ENCODE peak calls at places on chromosome X, in five cellular contexts. G is trophoblast cell; T is A673; S is CD8-positive, alpha-beta memory T cell; O is CD8-positive, alpha-beta T cell. K is an unnamed sample.

GRCh38 chrX:20595928-20596550 is 329.3 kb upstream of the RPS6KA3 start:
- DNase-seq in G (peak), O (no peak), T (no peak), S (no peak), K (no peak)

GRCh38 chrX:135974279-135974856 is 580 bp upstream of the MMGT1 start:
- DNase-seq in S (peak), G (peak), T (peak), O (peak), K (peak)

GRCh38 chrX:68991691-68992345 is 163.0 kb downstream of the EFNB1 start:
- DNase-seq in G (no peak), S (no peak), T (no peak), O (no peak), K (no peak)

GRCh38 chrX:102669526-102669925 is 18.2 kb downstream of the GPRASP1 start:
- DNase-seq in G (no peak), O (no peak), T (no peak), S (no peak), K (no peak)

GRCh38 chrX:132592880-132593279 is 104.0 kb upstream of the MBNL3 start:
- DNase-seq in T (peak), S (no peak), O (no peak), G (no peak), K (no peak)

GRCh38 chrX:1072637-1073377 is 139.6 kb downstream of the CRLF2 start:
- DNase-seq in G (no peak), S (no peak), T (peak), O (no peak), K (peak)

GRCh38 chrX:45070116-45071007 is 130.3 kb downstream of the DIPK2B start:
- DNase-seq in G (no peak), S (no peak), T (peak), O (no peak), K (peak)

GRCh38 chrX:1249101-1249887 is 19.3 kb upstream of the CSF2RA start:
- DNase-seq in G (peak), T (peak), O (peak), S (no peak), K (no peak)

GRCh38 chrX:1448793-1449580 is 3.7 kb downstream of the ASMTL start:
- DNase-seq in T (no peak), S (no peak), O (peak), G (no peak), K (no peak)

GRCh38 chrX:74535633-74536141 is 78.7 kb downstream of the RLIM start:
- DNase-seq in T (peak), G (peak), O (peak), S (peak), K (peak)

GRCh38 chrX:4382273-4382672 is 668.8 kb upstream of the PRKX start:
- DNase-seq in G (no peak), S (no peak), T (no peak), O (no peak), K (no peak)

GRCh38 chrX:132086717-132087116 is 41.1 kb downstream of the FRMD7 start:
- DNase-seq in T (no peak), O (no peak), S (no peak), G (peak), K (no peak)

GRCh38 chrX:100895365-100896075 is 21.4 kb upstream of the NOX1 start:
- DNase-seq in G (peak), O (peak), S (no peak), T (peak), K (peak)

GRCh38 chrX:120536056-120536455 is 24.7 kb downstream of the CUL4B start:
- DNase-seq in S (no peak), O (no peak), G (no peak), T (no peak), K (no peak)

GRCh38 chrX:120736989-120737388 is 107.1 kb upstream of the C1GALT1C1 start:
- DNase-seq in S (no peak), G (no peak), T (no peak), O (no peak), K (no peak)

GRCh38 chrX:18677140-18677834 is 5.4 kb upstream of the RS1 start:
- DNase-seq in T (no peak), S (no peak), G (no peak), O (no peak), K (no peak)

GRCh38 chrX:126799059-126799458 is 20.5 kb upstream of the PRR32 start:
- DNase-seq in S (no peak), O (no peak), T (no peak), G (no peak), K (no peak)

GRCh38 chrX:148457279-148457678 is 43.1 kb upstream of the AFF2 start:
- DNase-seq in S (no peak), O (no peak), T (no peak), G (no peak), K (no peak)

GRCh38 chrX:24662344-24662743 is 15.2 kb upstream of the PCYT1B start:
- DNase-seq in G (no peak), S (no peak), O (no peak), T (no peak), K (no peak)

GRCh38 chrX:2391869-2392606 is 108.7 kb downstream of the DHRSX start:
- DNase-seq in T (peak), G (peak), S (no peak), O (no peak), K (no peak)

GRCh38 chrX:22314692-22315091 is 42.0 kb downstream of the CBLL2 start:
- DNase-seq in S (no peak), T (peak), G (no peak), O (no peak), K (peak)

GRCh38 chrX:40003982-40004535 is 93.7 kb downstream of the BCOR start:
- DNase-seq in S (no peak), T (no peak), G (no peak), O (no peak), K (no peak)

GRCh38 chrX:8845060-8845459 is 43.9 kb upstream of the FAM9A start:
- DNase-seq in T (no peak), S (no peak), G (no peak), O (no peak), K (no peak)

GRCh38 chrX:114047558-114047957 is 536.3 kb upstream of the HTR2C start:
- DNase-seq in T (no peak), G (no peak), S (no peak), O (no peak), K (no peak)

GRCh38 chrX:123330229-123330942 is 146.3 kb downstream of the GRIA3 start:
- DNase-seq in T (no peak), G (no peak), S (no peak), O (no peak), K (no peak)

GRCh38 chrX:106726485-106727437 is at the start of gene RNF128:
- DNase-seq in T (peak), O (no peak), S (no peak), G (peak), K (peak)

GRCh38 chrX:13252726-13253125 is 67.1 kb downstream of the ATXN3L start:
- DNase-seq in T (no peak), G (no peak), S (no peak), O (no peak), K (no peak)

GRCh38 chrX:19799319-19800182 is 87.8 kb downstream of the SH3KBP1 start:
- DNase-seq in S (peak), T (no peak), G (no peak), O (peak), K (peak)

GRCh38 chrX:28205905-28206304 is 224.7 kb upstream of the DCAF8L1 start:
- DNase-seq in G (no peak), O (no peak), S (no peak), T (no peak), K (peak)

GRCh38 chrX:19332983-19333382 is 10.7 kb upstream of the PDHA1 start:
- DNase-seq in G (no peak), T (peak), O (no peak), S (no peak), K (peak)

GRCh38 chrX:40107291-40108083 is 9.7 kb upstream of the BCOR start:
- DNase-seq in G (peak), S (no peak), T (peak), O (no peak), K (peak)

GRCh38 chrX:10017866-10018265 is 50.7 kb downstream of the CLDN34 start:
- DNase-seq in G (no peak), O (no peak), S (no peak), T (peak), K (peak)

GRCh38 chrX:114127411-114128025 is 456.4 kb upstream of the HTR2C start:
- DNase-seq in O (no peak), T (no peak), G (no peak), S (no peak), K (no peak)

GRCh38 chrX:67500617-67501016 is 43.2 kb upstream of the AR start:
- DNase-seq in G (no peak), O (no peak), T (no peak), S (no peak), K (no peak)

GRCh38 chrX:68443155-68443868 is 10.0 kb upstream of the OPHN1 start:
- DNase-seq in O (no peak), T (peak), G (peak), S (no peak), K (no peak)

GRCh38 chrX:153565996-153566580 is 32.9 kb downstream of the CCNQ start:
- DNase-seq in T (no peak), O (no peak), S (no peak), G (no peak), K (no peak)

GRCh38 chrX:155266446-155266845 is 2.2 kb upstream of the RAB39B start:
- DNase-seq in G (no peak), O (no peak), T (no peak), S (no peak), K (no peak)

GRCh38 chrX:72123471-72124185 is 8.1 kb downstream of the RTL5 start:
- DNase-seq in T (peak), O (no peak), S (no peak), G (no peak), K (peak)

GRCh38 chrX:53356186-53356585 is 66.3 kb downstream of the SMC1A start:
- DNase-seq in T (peak), S (no peak), G (peak), O (no peak), K (no peak)